ENCODE peak calls at places on chromosomes 1 and 21, in ten cellular contexts. G, X, E, Q, B, O, L, F, W and K are unnamed samples.

GRCh38 chr1:12019858-12020509 is 686 bp downstream of the MIIP start:
- DNase-seq in G (no peak), X (peak; percentile 20), E (no peak), Q (peak; percentile 10), B (no peak), O (peak; percentile 53), L (no peak), F (no peak), W (peak; percentile 52), K (peak; percentile 86)

GRCh38 chr1:38791892-38792291 is 67.7 kb downstream of the RRAGC start:
- DNase-seq in G (no peak), X (no peak), E (no peak), Q (no peak), B (no peak), O (no peak), L (no peak), F (no peak), W (no peak), K (no peak)

GRCh38 chr1:246503341-246503740 is 3.7 kb downstream of the SMYD3 start:
- DNase-seq in G (no peak), X (peak; percentile 53), E (no peak), Q (peak; percentile 33), B (no peak), O (no peak), L (no peak), F (no peak), W (no peak), K (no peak)

GRCh38 chr21:39036581-39036980 is 146.7 kb downstream of the PSMG1 start:
- DNase-seq in G (no peak), X (no peak), E (no peak), Q (no peak), B (no peak), O (no peak), L (peak; percentile 15), F (no peak), W (no peak), K (no peak)

GRCh38 chr1:62727656-62728396 is 39.6 kb upstream of the DOCK7 start:
- DNase-seq in G (no peak), X (no peak), E (no peak), Q (peak; percentile 43), B (no peak), O (no peak), L (no peak), F (no peak), W (no peak), K (no peak)

GRCh38 chr1:92749024-92749634 is 35.8 kb downstream of the EVI5 start:
- DNase-seq in G (peak; percentile 48), X (peak; percentile 70), E (peak; percentile 67), Q (peak; percentile 75), B (no peak), O (peak; percentile 68), L (no peak), F (peak; percentile 39), W (no peak), K (no peak)

GRCh38 chr21:29827236-29827635 is 112.6 kb downstream of the GRIK1 start:
- DNase-seq in G (no peak), X (no peak), E (no peak), Q (no peak), B (no peak), O (no peak), L (no peak), F (no peak), W (no peak), K (no peak)

GRCh38 chr1:205484985-205485967 is 19.2 kb upstream of the CDK18 start:
- DNase-seq in G (peak; percentile 64), X (peak; percentile 75), E (peak; percentile 76), Q (peak; percentile 59), B (no peak), O (peak; percentile 84), L (peak; percentile 75), F (peak; percentile 80), W (peak; percentile 58), K (no peak)

GRCh38 chr21:24375201-24375600 is 1232.1 kb downstream of the MRPL39 start:
- DNase-seq in G (peak; percentile 11), X (no peak), E (no peak), Q (no peak), B (no peak), O (no peak), L (no peak), F (no peak), W (no peak), K (no peak)

GRCh38 chr1:19811206-19811851 is 3.8 kb downstream of the RNF186 start:
- DNase-seq in G (peak; percentile 45), X (peak; percentile 49), E (peak; percentile 65), Q (peak; percentile 49), B (no peak), O (peak; percentile 78), L (no peak), F (peak; percentile 62), W (no peak), K (no peak)

GRCh38 chr1:2046953-2047748 is 3.1 kb upstream of the PRKCZ start:
- DNase-seq in G (no peak), X (no peak), E (no peak), Q (no peak), B (no peak), O (peak; percentile 85), L (no peak), F (no peak), W (no peak), K (no peak)

DNA sequence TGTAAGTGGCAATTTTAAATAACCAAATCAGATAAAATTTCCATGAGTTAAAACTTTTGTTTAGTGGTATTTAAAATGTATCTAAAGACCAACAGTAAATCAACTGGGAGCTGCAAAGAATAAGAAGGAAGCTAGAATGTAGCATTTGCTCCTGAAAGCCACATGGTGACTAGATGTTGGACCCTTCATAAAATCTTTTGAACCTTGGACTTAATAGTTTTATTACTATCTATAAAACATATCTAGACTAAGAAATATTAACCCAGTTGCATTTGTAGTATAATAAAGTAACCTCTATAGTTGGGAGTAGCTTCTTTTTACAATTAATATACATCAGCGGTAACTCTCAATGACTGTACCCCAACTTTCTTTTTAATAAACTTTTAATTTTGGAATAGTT is 72.1 kb downstream of the UBE4B start:
- DNase-seq in G (no peak), X (no peak), E (no peak), Q (no peak), B (no peak), O (no peak), L (no peak), F (no peak), W (no peak), K (no peak)
- H3K27ac ChIP-seq in G (no peak overlapping the region), X (no peak overlapping the region), E (no peak overlapping the region), Q (no peak overlapping the region), B (no peak overlapping the region), O (no peak overlapping the region), L (no peak overlapping the region), F (no peak overlapping the region), W (peak overlapping the region; percentile 31), K (no peak overlapping the region)

GRCh38 chr1:198677027-198677426 is 38.2 kb downstream of the PTPRC start:
- DNase-seq in G (no peak), X (no peak), E (no peak), Q (no peak), B (no peak), O (no peak), L (no peak), F (no peak), W (no peak), K (no peak)

GRCh38 chr1:198679535-198680173 is 40.8 kb downstream of the PTPRC start:
- DNase-seq in G (no peak), X (no peak), E (no peak), Q (no peak), B (peak; percentile 73), O (peak; percentile 81), L (no peak), F (no peak), W (no peak), K (no peak)

GRCh38 chr1:198680174-198680871 is 41.5 kb downstream of the PTPRC start:
- DNase-seq in G (no peak), X (no peak), E (no peak), Q (no peak), B (peak; percentile 52), O (peak; percentile 50), L (no peak), F (no peak), W (no peak), K (no peak)

GRCh38 chr1:198678901-198679329 is 40.1 kb downstream of the PTPRC start:
- DNase-seq in G (no peak), X (no peak), E (no peak), Q (no peak), B (no peak), O (peak; percentile 80), L (no peak), F (no peak), W (no peak), K (no peak)

GRCh38 chr1:198678301-198678836 is 39.5 kb downstream of the PTPRC start:
- DNase-seq in G (no peak), X (no peak), E (no peak), Q (no peak), B (no peak), O (peak; percentile 48), L (no peak), F (no peak), W (no peak), K (no peak)
- TF ChIP-seq POLR2A in G (no peak), X (no peak), E (no peak), Q (no peak), B (no peak), O (no peak), L (no peak), F (no peak), W (no peak), K (no peak)

GRCh38 chr21:34336245-34336644 is 27.6 kb upstream of the KCNE2 start:
- DNase-seq in G (no peak), X (no peak), E (no peak), Q (no peak), B (peak; percentile 32), O (no peak), L (no peak), F (no peak), W (no peak), K (no peak)
- H3K27ac ChIP-seq in G (peak overlapping the region; percentile 55), X (no peak overlapping the region), E (no peak overlapping the region), Q (peak overlapping the region; percentile 70), B (no peak overlapping the region), O (no peak overlapping the region), L (no peak overlapping the region), F (peak overlapping the region; percentile 69), W (peak overlapping the region; percentile 30), K (no peak overlapping the region)

GRCh38 chr1:212565571-212566305 is 42.8 kb upstream of the ATF3 start:
- DNase-seq in G (no peak), X (no peak), E (no peak), Q (no peak), B (no peak), O (no peak), L (no peak), F (no peak), W (no peak), K (peak; percentile 72)

GRCh38 chr1:212565079-212565478 is 43.5 kb upstream of the ATF3 start:
- DNase-seq in G (no peak), X (no peak), E (no peak), Q (no peak), B (no peak), O (no peak), L (no peak), F (no peak), W (no peak), K (no peak)

GRCh38 chr1:212567676-212568075 is 40.9 kb upstream of the ATF3 start:
- DNase-seq in G (no peak), X (no peak), E (no peak), Q (no peak), B (no peak), O (no peak), L (no peak), F (no peak), W (no peak), K (no peak)

GRCh38 chr1:212568978-212569537 is 39.5 kb upstream of the ATF3 start:
- DNase-seq in G (no peak), X (no peak), E (no peak), Q (no peak), B (no peak), O (no peak), L (no peak), F (no peak), W (no peak), K (no peak)

GRCh38 chr1:212566522-212567479 is 41.8 kb upstream of the ATF3 start:
- DNase-seq in G (peak; percentile 56), X (peak; percentile 66), E (peak; percentile 73), Q (peak; percentile 90), B (no peak), O (peak; percentile 71), L (peak; percentile 66), F (peak; percentile 34), W (peak; percentile 23), K (no peak)
- TF ChIP-seq POLR2A in G (peak; percentile 55), X (no peak), E (peak; percentile 65), Q (no peak), B (no peak), O (no peak), L (no peak), F (no peak), W (no peak), K (no peak)